ENCODE peak calls at places on chromosomes 7 and 10, in ten cellular contexts. R, S, H, C, G, F, O, V, D and W are unnamed samples.

GRCh38 chr7:44257213-44257612 is 56.4 kb downstream of the YKT6 start:
- DNase-seq in R (no peak), S (no peak), H (no peak), C (no peak), G (no peak), F (no peak), O (no peak), V (no peak), D (no peak), W (no peak)

GRCh38 chr10:87930929-87931835 is 67.8 kb downstream of the PTEN start:
- DNase-seq in R (no peak), S (no peak), H (no peak), C (no peak), G (no peak), F (no peak), O (no peak), V (no peak), D (peak), W (no peak)

GRCh38 chr7:27804139-27804538 is 64.2 kb downstream of the TAX1BP1 start:
- DNase-seq in R (no peak), S (no peak), H (no peak), C (no peak), G (no peak), F (no peak), O (no peak), V (no peak), D (no peak), W (no peak)

GRCh38 chr10:7642612-7643011 is 24.2 kb downstream of the ITIH5 start:
- DNase-seq in R (no peak), S (no peak), H (no peak), C (no peak), G (no peak), F (no peak), O (no peak), V (no peak), D (no peak), W (no peak)

GRCh38 chr10:77661100-77661499 is 23.5 kb upstream of the KCNMA1 start:
- DNase-seq in R (no peak), S (no peak), H (no peak), C (no peak), G (no peak), F (no peak), O (no peak), V (no peak), D (no peak), W (no peak)

GRCh38 chr10:102410427-102411073 is 8.0 kb downstream of the PSD start:
- DNase-seq in R (no peak), S (no peak), H (no peak), C (no peak), G (peak), F (no peak), O (peak), V (no peak), D (no peak), W (no peak)

GRCh38 chr7:149097088-149097487 is 6.6 kb upstream of the ZNF786 start:
- DNase-seq in R (no peak), S (peak), H (no peak), C (no peak), G (peak), F (no peak), O (no peak), V (no peak), D (no peak), W (no peak)

GRCh38 chr7:151624246-151624928 is 104.7 kb upstream of the RHEB start:
- DNase-seq in R (no peak), S (no peak), H (no peak), C (no peak), G (no peak), F (no peak), O (no peak), V (no peak), D (no peak), W (no peak)

GRCh38 chr7:157096286-157097055 is 42.3 kb upstream of the UBE3C start:
- DNase-seq in R (no peak), S (no peak), H (no peak), C (no peak), G (no peak), F (no peak), O (no peak), V (no peak), D (no peak), W (no peak)

GRCh38 chr7:114823290-114823689 is 98.6 kb upstream of the MDFIC start:
- DNase-seq in R (no peak), S (peak), H (no peak), C (no peak), G (no peak), F (no peak), O (no peak), V (no peak), D (no peak), W (no peak)

GRCh38 chr7:50334341-50334994 is 30.0 kb downstream of the IKZF1 start:
- DNase-seq in R (no peak), S (no peak), H (no peak), C (no peak), G (no peak), F (no peak), O (no peak), V (no peak), D (no peak), W (no peak)

GRCh38 chr7:50331564-50332208 is 27.2 kb downstream of the IKZF1 start:
- DNase-seq in R (no peak), S (no peak), H (no peak), C (no peak), G (no peak), F (no peak), O (no peak), V (no peak), D (no peak), W (no peak)

GRCh38 chr7:50330701-50331100 is 26.2 kb downstream of the IKZF1 start:
- DNase-seq in R (no peak), S (no peak), H (no peak), C (no peak), G (no peak), F (no peak), O (no peak), V (no peak), D (no peak), W (no peak)

GRCh38 chr7:50333266-50333665 is 28.8 kb downstream of the IKZF1 start:
- DNase-seq in R (no peak), S (no peak), H (no peak), C (no peak), G (peak), F (no peak), O (no peak), V (no peak), D (no peak), W (no peak)

DNA sequence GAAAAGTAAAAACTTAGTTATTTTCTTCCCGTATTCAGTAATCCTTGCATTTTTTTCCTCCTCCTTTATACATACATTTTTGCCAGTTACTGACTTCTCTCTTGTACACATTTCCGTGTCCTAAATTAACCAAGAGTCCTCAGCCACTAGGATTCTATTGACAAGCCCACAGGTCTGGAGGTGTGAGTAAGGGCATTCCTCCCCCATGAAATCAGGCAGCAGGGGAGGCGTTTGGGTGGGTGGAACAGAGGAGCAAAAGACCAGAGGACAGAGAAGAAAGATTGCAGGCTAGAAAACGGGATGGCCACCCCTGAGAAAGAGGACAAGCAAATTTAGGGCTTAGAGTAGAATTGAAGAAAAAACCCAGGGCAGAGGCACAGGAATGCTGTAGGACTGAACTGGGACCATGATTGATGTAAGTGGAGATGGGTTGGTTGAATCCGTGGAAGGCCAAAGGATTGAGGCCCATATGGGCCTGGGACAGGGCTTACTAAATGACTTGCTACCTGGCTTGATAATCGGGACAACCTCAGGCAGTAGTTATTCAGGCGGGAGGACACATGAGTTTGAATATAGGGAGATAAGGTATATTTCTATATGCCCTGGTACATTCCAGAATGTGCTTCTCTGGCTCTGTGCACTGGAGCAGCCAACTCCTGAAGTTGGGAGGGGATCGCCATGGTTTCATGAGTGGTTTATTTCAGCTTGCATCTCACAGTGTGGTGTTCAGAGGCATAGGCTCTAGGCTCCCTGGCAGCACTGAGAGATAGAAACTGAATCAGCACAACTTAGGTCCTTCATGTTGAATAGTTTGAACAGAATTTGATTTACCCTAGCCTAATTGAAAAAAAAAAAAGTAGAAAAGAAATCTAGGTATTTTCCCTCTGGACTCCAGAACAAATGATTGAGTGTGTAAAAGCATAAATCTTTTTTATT is 28.0 kb downstream of the IKZF1 start:
- DNase-seq in R (no peak), S (no peak), H (no peak), C (no peak), G (peak), F (no peak), O (no peak), V (no peak), D (no peak), W (no peak)
- H3K4me3 ChIP-seq in R (no peak), S (no peak), H (no peak), C (no peak), G (no peak), F (no peak), O (no peak), V (no peak), D (peak), W (no peak)

DNA sequence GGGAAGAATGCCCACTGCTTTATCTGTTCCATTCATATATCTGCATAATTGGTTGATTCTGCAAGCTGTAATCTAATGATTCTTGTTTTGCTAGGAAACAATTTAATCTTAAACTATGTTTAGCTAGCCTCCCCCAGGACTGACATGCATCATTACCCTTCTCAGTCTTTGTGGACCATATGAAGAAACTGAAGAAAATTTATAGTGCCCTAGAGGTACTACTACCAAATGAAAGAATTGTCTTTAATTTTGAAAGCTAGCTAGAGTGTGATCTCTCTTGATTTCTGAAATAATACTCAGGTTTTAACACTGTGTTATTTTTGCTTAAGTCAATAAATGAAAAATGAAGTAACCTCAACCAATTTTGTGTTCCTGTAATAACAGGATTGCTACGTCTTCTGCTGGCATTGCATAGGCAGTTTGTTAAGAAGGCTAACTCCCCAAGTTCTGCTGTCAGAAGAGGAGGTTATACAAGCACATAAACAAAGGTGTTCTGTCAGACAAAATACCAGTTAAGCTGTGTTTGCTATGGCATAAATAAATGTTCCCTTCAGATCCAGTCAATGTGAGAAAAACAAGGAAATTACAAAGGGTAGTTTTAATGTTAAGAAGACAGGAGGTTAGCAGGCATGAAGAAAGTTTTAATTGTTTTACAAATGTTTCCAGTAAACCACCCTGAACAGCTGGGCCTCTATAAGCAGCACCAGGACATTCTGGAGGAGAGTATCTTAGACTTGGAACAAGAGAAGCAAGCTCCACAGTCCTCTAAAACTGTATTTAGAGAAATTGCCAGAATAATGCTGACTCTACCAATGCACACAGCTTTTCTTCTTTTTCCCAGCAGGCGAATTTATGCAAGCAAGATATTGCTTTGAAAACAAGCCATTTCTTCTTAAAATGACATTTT is 90.3 kb upstream of the CTTNBP2 start:
- DNase-seq in R (no peak), S (no peak), H (no peak), C (no peak), G (no peak), F (no peak), O (peak), V (no peak), D (no peak), W (no peak)
- H3K4me3 ChIP-seq in R (no peak), S (no peak), H (no peak), C (no peak), G (no peak), F (no peak), O (no peak), V (no peak), D (no peak), W (no peak)

DNA sequence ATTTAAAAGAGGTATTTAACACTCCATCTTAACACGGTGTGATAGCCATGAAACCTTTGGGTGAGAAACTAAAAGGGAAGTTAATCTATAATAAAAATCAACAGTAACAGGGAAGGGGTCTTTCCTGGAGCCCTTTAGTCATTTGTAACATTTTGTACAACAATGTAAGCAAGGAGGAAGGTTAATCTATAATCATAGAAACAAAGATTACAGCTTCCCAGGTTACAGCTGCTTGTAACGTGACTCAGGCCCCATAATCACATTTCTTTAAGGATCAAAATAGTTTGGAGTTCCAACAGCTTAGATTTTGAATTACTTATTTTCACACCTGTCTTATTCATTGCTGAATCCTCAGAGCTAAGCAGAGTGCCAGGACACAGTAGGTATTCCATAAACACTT is 17.9 kb upstream of the CC2D2B start:
- DNase-seq in R (no peak), S (no peak), H (no peak), C (no peak), G (no peak), F (no peak), O (no peak), V (no peak), D (no peak), W (no peak)
- H3K4me3 ChIP-seq in R (no peak), S (no peak), H (no peak), C (no peak), G (no peak), F (no peak), O (no peak), V (no peak), D (no peak), W (no peak)

GRCh38 chr7:22561895-22562593 is 62.1 kb upstream of the STEAP1B start:
- DNase-seq in R (no peak), S (peak), H (no peak), C (no peak), G (no peak), F (no peak), O (no peak), V (no peak), D (no peak), W (no peak)
- H3K4me3 ChIP-seq in R (peak), S (peak), H (no peak), C (peak), G (no peak), F (no peak), O (no peak), V (no peak), D (no peak), W (no peak)

DNA sequence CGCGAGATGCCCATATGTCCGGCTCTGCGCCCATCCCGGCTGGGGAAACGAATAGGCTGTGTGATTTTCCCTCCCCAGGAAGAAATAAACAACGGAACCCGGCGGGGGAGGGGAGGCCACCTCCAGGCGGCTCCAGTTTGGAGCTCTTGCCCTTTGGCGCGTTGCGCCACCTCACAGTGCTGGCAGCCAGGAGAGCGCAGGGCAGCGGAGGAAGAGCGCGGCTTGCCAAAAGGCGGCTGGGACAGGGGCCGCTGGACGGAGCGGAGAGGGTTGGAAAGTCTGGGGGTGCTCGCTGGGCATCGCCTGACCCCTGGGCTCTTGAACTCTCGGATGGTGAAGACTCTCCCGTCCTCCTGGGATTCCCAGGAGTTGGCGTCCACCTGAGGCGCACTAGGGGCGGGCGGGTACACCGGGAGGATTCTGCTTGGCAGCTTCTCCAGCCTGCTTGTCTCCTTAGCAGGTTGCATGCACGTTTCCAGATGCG is 5.3 kb upstream of the NEUROG3 start:
- DNase-seq in R (no peak), S (no peak), H (no peak), C (no peak), G (no peak), F (no peak), O (no peak), V (no peak), D (no peak), W (no peak)
- H3K4me3 ChIP-seq in R (no peak), S (no peak), H (no peak), C (no peak), G (no peak), F (no peak), O (no peak), V (no peak), D (no peak), W (no peak)